ENCODE peak calls at places on chromosomes 3 and 15, in five cellular contexts. T is skeletal muscle cell, K is AG08396, O is NCI-H345, W is NCI-H2081. V is an unnamed sample.

GRCh38 chr3:34140606-34141005 is 342.2 kb downstream of the PDCD6IP start:
- DNase-seq in T (peak; percentile 6), K (no peak), O (no peak), W (no peak), V (no peak)

GRCh38 chr3:141126661-141127343 is 75.7 kb downstream of the SPSB4 start:
- DNase-seq in T (no peak), K (no peak), O (no peak), W (no peak), V (no peak)

GRCh38 chr3:153158184-153158583 is 3.8 kb upstream of the RAP2B start:
- DNase-seq in T (no peak), K (no peak), O (no peak), W (no peak), V (no peak)

GRCh38 chr15:76012021-76012551 is at the start of gene NRG4:
- DNase-seq in T (no peak), K (peak; percentile 3), O (no peak), W (no peak), V (no peak)

GRCh38 chr3:37892917-37893595 is 31.4 kb downstream of the CTDSPL start:
- DNase-seq in T (no peak), K (peak; percentile 34), O (no peak), W (no peak), V (no peak)

GRCh38 chr3:159273608-159274007 is 471.8 kb downstream of the MFSD1 start:
- DNase-seq in T (no peak), K (peak; percentile 23), O (no peak), W (no peak), V (peak; percentile 69)

GRCh38 chr3:9808345-9809037 is 1.6 kb upstream of the TTLL3 start:
- DNase-seq in T (no peak), K (peak; percentile 57), O (peak; percentile 40), W (peak; percentile 37), V (no peak)

GRCh38 chr3:142523921-142524566 is 54.5 kb downstream of the ATR start:
- DNase-seq in T (no peak), K (no peak), O (peak; percentile 2), W (peak; percentile 15), V (no peak)

GRCh38 chr3:194058189-194058571 is 77.8 kb upstream of the HES1 start:
- DNase-seq in T (no peak), K (peak; percentile 62), O (peak; percentile 52), W (no peak), V (peak; percentile 37)

GRCh38 chr3:171256445-171257250 is 203.6 kb downstream of the TNIK start:
- DNase-seq in T (no peak), K (no peak), O (no peak), W (no peak), V (no peak)

GRCh38 chr3:105490045-105490444 is 123.3 kb downstream of the ALCAM start:
- DNase-seq in T (no peak), K (no peak), O (no peak), W (no peak), V (peak; percentile 86)

GRCh38 chr3:16907245-16907644 is 22.5 kb downstream of the PLCL2 start:
- DNase-seq in T (no peak), K (no peak), O (no peak), W (no peak), V (no peak)

GRCh38 chr15:69080203-69080957 is 65.9 kb downstream of the NOX5 start:
- DNase-seq in T (no peak), K (no peak), O (no peak), W (peak; percentile 67), V (peak; percentile 49)

GRCh38 chr15:80275946-80276345 is 23.9 kb upstream of the CTXND1 start:
- DNase-seq in T (no peak), K (peak; percentile 55), O (no peak), W (no peak), V (no peak)

GRCh38 chr3:42052867-42053351 is 38.2 kb upstream of the TRAK1 start:
- DNase-seq in T (no peak), K (no peak), O (no peak), W (no peak), V (no peak)

GRCh38 chr3:64196236-64196929 is 28.9 kb downstream of the PRICKLE2 start:
- DNase-seq in T (no peak), K (no peak), O (no peak), W (no peak), V (no peak)

GRCh38 chr15:55823191-55823670 is 80.3 kb upstream of the PRTG start:
- DNase-seq in T (peak; percentile 92), K (no peak), O (no peak), W (peak; percentile 24), V (no peak)

GRCh38 chr15:85335193-85335939 is 45.0 kb upstream of the AKAP13 start:
- DNase-seq in T (no peak), K (no peak), O (no peak), W (no peak), V (peak; percentile 77)